ENCODE peak calls at places on chromosomes 13 and 19, in eight cellular contexts. One of them, this sample, is unnamed.

GRCh38 chr19:54482889-54483288 is 9.8 kb upstream of the CDC42EP5 start:
- DNase-seq in esophagus squamous epithelium: no peak
- DNase-seq in heart left ventricle: no peak
- DNase-seq in effector memory CD4-positive, alpha-beta T cell: no peak
- DNase-seq in left ventricle myocardium inferior: no peak
- DNase-seq in spleen: no peak
- DNase-seq in Karpas-422: no peak
- DNase-seq in right cardiac atrium: no peak
- DNase-seq in this sample: no peak

GRCh38 chr13:97275265-97275664 is 53.1 kb downstream of the MBNL2 start:
- DNase-seq in esophagus squamous epithelium: no peak
- DNase-seq in heart left ventricle: peak; percentile 33
- DNase-seq in effector memory CD4-positive, alpha-beta T cell: no peak
- DNase-seq in left ventricle myocardium inferior: no peak
- DNase-seq in spleen: no peak
- DNase-seq in Karpas-422: no peak
- DNase-seq in right cardiac atrium: no peak
- DNase-seq in this sample: no peak

GRCh38 chr13:38941353-38941945 is 49.2 kb downstream of the STOML3 start:
- DNase-seq in esophagus squamous epithelium: no peak
- DNase-seq in heart left ventricle: no peak
- DNase-seq in effector memory CD4-positive, alpha-beta T cell: no peak
- DNase-seq in left ventricle myocardium inferior: no peak
- DNase-seq in spleen: no peak
- DNase-seq in Karpas-422: no peak
- DNase-seq in right cardiac atrium: no peak
- DNase-seq in this sample: no peak

GRCh38 chr19:6047741-6048231 is 62.5 kb downstream of the RFX2 start:
- DNase-seq in esophagus squamous epithelium: no peak
- DNase-seq in heart left ventricle: no peak
- DNase-seq in effector memory CD4-positive, alpha-beta T cell: no peak
- DNase-seq in left ventricle myocardium inferior: no peak
- DNase-seq in spleen: no peak
- DNase-seq in Karpas-422: peak; percentile 58
- DNase-seq in right cardiac atrium: no peak
- DNase-seq in this sample: peak; percentile 28

GRCh38 chr13:30734434-30734833 is 909 bp upstream of the ALOX5AP start:
- DNase-seq in esophagus squamous epithelium: no peak
- DNase-seq in heart left ventricle: no peak
- DNase-seq in effector memory CD4-positive, alpha-beta T cell: no peak
- DNase-seq in left ventricle myocardium inferior: no peak
- DNase-seq in spleen: no peak
- DNase-seq in Karpas-422: no peak
- DNase-seq in right cardiac atrium: no peak
- DNase-seq in this sample: no peak

GRCh38 chr13:101996906-101997408 is 404.9 kb downstream of the FGF14 start:
- DNase-seq in esophagus squamous epithelium: no peak
- DNase-seq in heart left ventricle: no peak
- DNase-seq in effector memory CD4-positive, alpha-beta T cell: no peak
- DNase-seq in left ventricle myocardium inferior: no peak
- DNase-seq in spleen: no peak
- DNase-seq in Karpas-422: no peak
- DNase-seq in right cardiac atrium: no peak
- DNase-seq in this sample: no peak

GRCh38 chr19:48190288-48191284 is 20.1 kb downstream of the ZSWIM9 start:
- DNase-seq in esophagus squamous epithelium: no peak
- DNase-seq in heart left ventricle: no peak
- DNase-seq in effector memory CD4-positive, alpha-beta T cell: peak; percentile 63
- DNase-seq in left ventricle myocardium inferior: no peak
- DNase-seq in spleen: no peak
- DNase-seq in Karpas-422: peak; percentile 81
- DNase-seq in right cardiac atrium: no peak
- DNase-seq in this sample: peak; percentile 89

GRCh38 chr19:5369962-5370367 is 29.4 kb upstream of the PTPRS start:
- DNase-seq in esophagus squamous epithelium: no peak
- DNase-seq in heart left ventricle: no peak
- DNase-seq in effector memory CD4-positive, alpha-beta T cell: no peak
- DNase-seq in left ventricle myocardium inferior: peak; percentile 18
- DNase-seq in spleen: peak; percentile 77
- DNase-seq in Karpas-422: peak; percentile 87
- DNase-seq in right cardiac atrium: peak; percentile 63
- DNase-seq in this sample: peak; percentile 43

GRCh38 chr13:45207319-45207718 is 6.5 kb upstream of the KCTD4 start:
- DNase-seq in esophagus squamous epithelium: no peak
- DNase-seq in heart left ventricle: no peak
- DNase-seq in effector memory CD4-positive, alpha-beta T cell: no peak
- DNase-seq in left ventricle myocardium inferior: no peak
- DNase-seq in spleen: no peak
- DNase-seq in Karpas-422: no peak
- DNase-seq in right cardiac atrium: no peak
- DNase-seq in this sample: no peak

GRCh38 chr19:39430675-39431593 is 4.8 kb downstream of the RPS16 start:
- DNase-seq in esophagus squamous epithelium: no peak
- DNase-seq in heart left ventricle: no peak
- DNase-seq in effector memory CD4-positive, alpha-beta T cell: peak; percentile 84
- DNase-seq in left ventricle myocardium inferior: no peak
- DNase-seq in spleen: peak; percentile 75
- DNase-seq in Karpas-422: peak; percentile 80
- DNase-seq in right cardiac atrium: no peak
- DNase-seq in this sample: peak; percentile 70

GRCh38 chr19:48554385-48555091 is 2.6 kb downstream of the SULT2B1 start:
- DNase-seq in esophagus squamous epithelium: no peak
- DNase-seq in heart left ventricle: no peak
- DNase-seq in effector memory CD4-positive, alpha-beta T cell: no peak
- DNase-seq in left ventricle myocardium inferior: no peak
- DNase-seq in spleen: no peak
- DNase-seq in Karpas-422: no peak
- DNase-seq in right cardiac atrium: no peak
- DNase-seq in this sample: peak; percentile 50

GRCh38 chr13:112233256-112233655 is 142.9 kb upstream of the SPACA7 start:
- DNase-seq in esophagus squamous epithelium: no peak
- DNase-seq in heart left ventricle: no peak
- DNase-seq in effector memory CD4-positive, alpha-beta T cell: no peak
- DNase-seq in left ventricle myocardium inferior: no peak
- DNase-seq in spleen: peak; percentile 58
- DNase-seq in Karpas-422: no peak
- DNase-seq in right cardiac atrium: no peak
- DNase-seq in this sample: no peak

GRCh38 chr13:112229445-112229844 is 146.7 kb upstream of the SPACA7 start:
- DNase-seq in esophagus squamous epithelium: no peak
- DNase-seq in heart left ventricle: no peak
- DNase-seq in effector memory CD4-positive, alpha-beta T cell: no peak
- DNase-seq in left ventricle myocardium inferior: no peak
- DNase-seq in spleen: peak; percentile 56
- DNase-seq in Karpas-422: no peak
- DNase-seq in right cardiac atrium: no peak
- DNase-seq in this sample: no peak

GRCh38 chr13:112229992-112230872 is 145.9 kb upstream of the SPACA7 start:
- DNase-seq in esophagus squamous epithelium: no peak
- DNase-seq in heart left ventricle: no peak
- DNase-seq in effector memory CD4-positive, alpha-beta T cell: no peak
- DNase-seq in left ventricle myocardium inferior: no peak
- DNase-seq in spleen: peak; percentile 41
- DNase-seq in Karpas-422: no peak
- DNase-seq in right cardiac atrium: no peak
- DNase-seq in this sample: no peak

GRCh38 chr13:112233716-112234115 is 142.4 kb upstream of the SPACA7 start:
- DNase-seq in esophagus squamous epithelium: no peak
- DNase-seq in heart left ventricle: no peak
- DNase-seq in effector memory CD4-positive, alpha-beta T cell: no peak
- DNase-seq in left ventricle myocardium inferior: no peak
- DNase-seq in spleen: no peak
- DNase-seq in Karpas-422: no peak
- DNase-seq in right cardiac atrium: no peak
- DNase-seq in this sample: no peak

DNA sequence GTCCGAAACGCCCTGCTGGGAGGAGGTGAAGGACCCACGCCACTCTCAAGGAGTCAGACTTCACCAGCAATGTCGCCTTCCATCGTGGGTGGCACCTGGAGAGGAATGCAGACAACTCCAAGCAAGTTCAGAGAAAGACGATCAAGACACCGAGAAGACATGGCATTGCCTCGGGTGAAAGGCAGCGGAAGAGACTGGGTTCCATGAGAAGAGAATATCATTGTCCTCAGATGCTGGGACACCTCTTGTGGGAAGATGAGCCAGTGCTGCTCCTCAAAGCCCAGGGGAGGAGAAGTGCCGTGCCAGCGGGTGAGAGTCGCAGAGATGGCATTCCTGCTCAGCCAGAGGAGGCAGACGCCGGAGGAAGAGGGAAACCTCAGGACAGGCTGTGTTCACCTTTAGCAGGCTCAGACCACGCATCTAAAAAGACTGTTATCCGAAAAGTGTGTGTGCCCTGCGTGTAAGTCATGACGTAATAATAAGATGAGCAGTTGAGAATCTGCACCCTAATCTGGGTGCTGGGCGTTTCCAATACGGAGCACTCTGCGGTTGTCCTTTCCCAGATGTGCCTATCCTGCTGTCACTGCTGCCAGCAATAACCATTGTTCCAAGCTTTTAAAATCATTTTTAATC is 144.6 kb upstream of the SPACA7 start:
- DNase-seq in esophagus squamous epithelium: no peak
- DNase-seq in heart left ventricle: no peak
- DNase-seq in effector memory CD4-positive, alpha-beta T cell: no peak
- DNase-seq in left ventricle myocardium inferior: no peak
- DNase-seq in spleen: peak; percentile 36
- DNase-seq in Karpas-422: no peak
- DNase-seq in right cardiac atrium: no peak
- DNase-seq in this sample: no peak
- H3K9me3 ChIP-seq in esophagus squamous epithelium: no peaks in the 10 kb centered on the region
- H3K9me3 ChIP-seq in heart left ventricle: no peaks in the 10 kb centered on the region
- H3K9me3 ChIP-seq in effector memory CD4-positive, alpha-beta T cell: no peaks in the 10 kb centered on the region
- H3K9me3 ChIP-seq in left ventricle myocardium inferior: no peaks in the 10 kb centered on the region
- H3K9me3 ChIP-seq in spleen: no peaks in the 10 kb centered on the region
- H3K9me3 ChIP-seq in Karpas-422: no peaks in the 10 kb centered on the region
- H3K9me3 ChIP-seq in right cardiac atrium: no peaks in the 10 kb centered on the region
- H3K9me3 ChIP-seq in this sample: no peaks in the 10 kb centered on the region

GRCh38 chr13:52652170-52652979 is at the start of gene SUGT1:
- DNase-seq in esophagus squamous epithelium: peak; percentile 86
- DNase-seq in heart left ventricle: peak; percentile 98
- DNase-seq in effector memory CD4-positive, alpha-beta T cell: peak; percentile 92
- DNase-seq in left ventricle myocardium inferior: peak; percentile 98
- DNase-seq in spleen: peak; percentile 100
- DNase-seq in Karpas-422: peak; percentile 98
- DNase-seq in right cardiac atrium: peak; percentile 99
- DNase-seq in this sample: peak; percentile 97

GRCh38 chr13:52651880-52652169 is 811 bp upstream of the SUGT1 start:
- DNase-seq in esophagus squamous epithelium: no peak
- DNase-seq in heart left ventricle: no peak
- DNase-seq in effector memory CD4-positive, alpha-beta T cell: no peak
- DNase-seq in left ventricle myocardium inferior: no peak
- DNase-seq in spleen: no peak
- DNase-seq in Karpas-422: no peak
- DNase-seq in right cardiac atrium: no peak
- DNase-seq in this sample: no peak

GRCh38 chr13:52652980-52653303 is 306 bp downstream of the SUGT1 start:
- DNase-seq in esophagus squamous epithelium: no peak
- DNase-seq in heart left ventricle: no peak
- DNase-seq in effector memory CD4-positive, alpha-beta T cell: no peak
- DNase-seq in left ventricle myocardium inferior: no peak
- DNase-seq in spleen: no peak
- DNase-seq in Karpas-422: no peak
- DNase-seq in right cardiac atrium: no peak
- DNase-seq in this sample: no peak

GRCh38 chr13:52646967-52647366 is 4.7 kb downstream of the HNRNPA1L2 start:
- DNase-seq in esophagus squamous epithelium: no peak
- DNase-seq in heart left ventricle: no peak
- DNase-seq in effector memory CD4-positive, alpha-beta T cell: no peak
- DNase-seq in left ventricle myocardium inferior: no peak
- DNase-seq in spleen: no peak
- DNase-seq in Karpas-422: no peak
- DNase-seq in right cardiac atrium: no peak
- DNase-seq in this sample: no peak

GRCh38 chr13:52650731-52651130 is 1.9 kb upstream of the SUGT1 start:
- DNase-seq in esophagus squamous epithelium: no peak
- DNase-seq in heart left ventricle: no peak
- DNase-seq in effector memory CD4-positive, alpha-beta T cell: no peak
- DNase-seq in left ventricle myocardium inferior: no peak
- DNase-seq in spleen: no peak
- DNase-seq in Karpas-422: no peak
- DNase-seq in right cardiac atrium: no peak
- DNase-seq in this sample: no peak
- H3K4me3 ChIP-seq in esophagus squamous epithelium: peak overlapping the region; percentile 89
- H3K4me3 ChIP-seq in heart left ventricle: no peak overlapping the region
- H3K4me3 ChIP-seq in effector memory CD4-positive, alpha-beta T cell: no peak overlapping the region
- H3K4me3 ChIP-seq in left ventricle myocardium inferior: peak overlapping the region; percentile 92
- H3K4me3 ChIP-seq in spleen: no peak overlapping the region
- H3K4me3 ChIP-seq in Karpas-422: peak overlapping the region; percentile 82
- H3K4me3 ChIP-seq in right cardiac atrium: peak overlapping the region; percentile 99
- H3K4me3 ChIP-seq in this sample: no peak overlapping the region

GRCh38 chr19:55985254-55985653 is 1.3 kb upstream of the NLRP5 start:
- DNase-seq in esophagus squamous epithelium: no peak
- DNase-seq in heart left ventricle: no peak
- DNase-seq in effector memory CD4-positive, alpha-beta T cell: no peak
- DNase-seq in left ventricle myocardium inferior: no peak
- DNase-seq in spleen: no peak
- DNase-seq in Karpas-422: no peak
- DNase-seq in right cardiac atrium: no peak
- DNase-seq in this sample: no peak

DNA sequence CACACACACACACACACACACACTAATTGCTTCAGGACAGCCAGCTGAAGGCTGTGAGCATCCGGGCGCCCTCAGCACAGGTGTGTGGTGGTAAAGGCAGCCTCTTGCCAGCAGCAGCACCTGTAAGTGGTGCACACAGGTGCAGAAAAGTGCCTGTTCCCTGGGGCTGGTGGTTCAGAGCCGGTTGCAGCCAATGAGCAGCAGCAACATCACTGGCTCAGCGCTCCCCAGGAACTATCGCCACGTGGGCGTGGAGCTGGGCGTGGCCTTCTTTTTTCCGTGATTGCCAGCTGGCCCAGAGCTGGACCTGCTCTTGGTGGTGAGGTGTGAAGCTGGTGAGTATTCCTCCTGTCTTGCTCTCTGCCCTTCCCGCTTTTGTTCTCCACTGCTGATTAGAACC is at the start of gene NLRP5:
- DNase-seq in esophagus squamous epithelium: no peak
- DNase-seq in heart left ventricle: no peak
- DNase-seq in effector memory CD4-positive, alpha-beta T cell: no peak
- DNase-seq in left ventricle myocardium inferior: no peak
- DNase-seq in spleen: no peak
- DNase-seq in Karpas-422: no peak
- DNase-seq in right cardiac atrium: no peak
- DNase-seq in this sample: no peak
- H3K9me3 ChIP-seq in esophagus squamous epithelium: no peaks in the 10 kb centered on the region
- H3K9me3 ChIP-seq in heart left ventricle: no peaks in the 10 kb centered on the region
- H3K9me3 ChIP-seq in effector memory CD4-positive, alpha-beta T cell: no peaks in the 10 kb centered on the region
- H3K9me3 ChIP-seq in left ventricle myocardium inferior: peaks cover 6% of the 10 kb centered on the region
- H3K9me3 ChIP-seq in spleen: peaks cover 6% of the 10 kb centered on the region
- H3K9me3 ChIP-seq in Karpas-422: no peaks in the 10 kb centered on the region
- H3K9me3 ChIP-seq in right cardiac atrium: no peaks in the 10 kb centered on the region
- H3K9me3 ChIP-seq in this sample: no peaks in the 10 kb centered on the region

DNA sequence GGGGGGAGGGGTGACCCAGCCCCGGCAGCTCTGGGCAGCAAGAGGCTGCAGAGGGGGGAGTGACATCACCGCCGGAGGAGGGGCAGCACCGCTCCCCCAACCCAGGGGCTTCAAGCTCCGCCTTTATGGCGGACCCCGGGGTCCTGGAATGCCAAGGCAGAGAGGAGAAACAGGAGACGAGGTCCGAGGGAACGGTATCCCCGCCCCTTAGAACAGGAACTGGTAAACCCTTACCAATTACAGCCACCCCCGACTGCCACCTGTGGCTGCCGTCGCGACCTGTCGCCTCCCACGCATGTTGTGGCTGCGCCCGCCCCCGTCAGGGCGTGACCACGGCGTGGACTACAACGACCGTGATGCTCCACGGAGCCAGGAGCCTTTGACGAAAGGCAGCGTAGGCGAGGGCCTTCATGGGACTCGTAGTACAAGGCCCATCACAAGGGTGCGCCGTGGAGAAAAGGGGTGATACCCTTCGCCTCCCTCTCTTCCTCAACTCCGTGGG is 4.1 kb upstream of the KCNC3 start:
- DNase-seq in esophagus squamous epithelium: peak; percentile 52
- DNase-seq in heart left ventricle: peak; percentile 88
- DNase-seq in effector memory CD4-positive, alpha-beta T cell: peak; percentile 81
- DNase-seq in left ventricle myocardium inferior: peak; percentile 88
- DNase-seq in spleen: peak; percentile 96
- DNase-seq in Karpas-422: peak; percentile 94
- DNase-seq in right cardiac atrium: peak; percentile 96
- DNase-seq in this sample: peak; percentile 94
- H3K4me3 ChIP-seq in esophagus squamous epithelium: peak overlapping the region; percentile 46
- H3K4me3 ChIP-seq in heart left ventricle: peak overlapping the region; percentile 14
- H3K4me3 ChIP-seq in effector memory CD4-positive, alpha-beta T cell: peak overlapping the region; percentile 44
- H3K4me3 ChIP-seq in left ventricle myocardium inferior: peak overlapping the region; percentile 69
- H3K4me3 ChIP-seq in spleen: peak overlapping the region; percentile 30
- H3K4me3 ChIP-seq in Karpas-422: peak overlapping the region; percentile 56
- H3K4me3 ChIP-seq in right cardiac atrium: peak overlapping the region; percentile 26
- H3K4me3 ChIP-seq in this sample: peak overlapping the region; percentile 41

This sample was measured in lung.